ENCODE peak calls at places on chromosome 9, in seven cellular contexts. Z, P, F, Y, W, T and C are unnamed samples.

GRCh38 chr9:75962186-75963036 is 71.9 kb downstream of the PCSK5 start:
- DNase-seq in Z (no peak), P (no peak), F (no peak), Y (no peak), W (no peak), T (no peak), C (no peak)

GRCh38 chr9:123411191-123411590 is 55.2 kb downstream of the CRB2 start:
- DNase-seq in Z (no peak), P (no peak), F (no peak), Y (no peak), W (no peak), T (no peak), C (no peak)

GRCh38 chr9:121302341-121302740 is 34.4 kb downstream of the GSN start:
- DNase-seq in Z (no peak), P (no peak), F (no peak), Y (no peak), W (no peak), T (no peak), C (no peak)

GRCh38 chr9:33524431-33524947 is 438 bp downstream of the ANKRD18B start:
- DNase-seq in Z (no peak), P (peak; percentile 2), F (no peak), Y (no peak), W (no peak), T (no peak), C (peak; percentile 51)

GRCh38 chr9:21412109-21412508 is 3.2 kb downstream of the IFNA8 start:
- DNase-seq in Z (no peak), P (no peak), F (no peak), Y (no peak), W (no peak), T (no peak), C (no peak)

GRCh38 chr9:32837551-32838058 is 54.3 kb downstream of the TMEM215 start:
- DNase-seq in Z (no peak), P (no peak), F (no peak), Y (no peak), W (no peak), T (no peak), C (no peak)

GRCh38 chr9:2478421-2478820 is 143.2 kb upstream of the VLDLR start:
- DNase-seq in Z (no peak), P (no peak), F (no peak), Y (no peak), W (no peak), T (no peak), C (peak; percentile 38)

GRCh38 chr9:116959775-116960174 is 272.7 kb downstream of the TRIM32 start:
- DNase-seq in Z (peak; percentile 18), P (no peak), F (no peak), Y (no peak), W (no peak), T (no peak), C (no peak)

GRCh38 chr9:93807166-93808013 is 147.8 kb downstream of the BARX1 start:
- DNase-seq in Z (no peak), P (no peak), F (no peak), Y (no peak), W (no peak), T (no peak), C (no peak)

GRCh38 chr9:86529496-86530275 is 175.5 kb upstream of the TUT7 start:
- DNase-seq in Z (no peak), P (no peak), F (no peak), Y (no peak), W (no peak), T (no peak), C (no peak)
- TF ChIP-seq POLR2A in Z (no peak), P (no peak), F (no peak), Y (no peak), W (no peak), T (no peak), C (no peak)

GRCh38 chr9:84271004-84271886 is 69.3 kb downstream of the SLC28A3 start:
- DNase-seq in Z (peak; percentile 69), P (no peak), F (no peak), Y (no peak), W (no peak), T (no peak), C (peak; percentile 12)
- H2AFZ ChIP-seq in Z (peak overlapping the region; percentile 72), P (no peak overlapping the region), F (no peak overlapping the region), Y (peak overlapping the region; percentile 79), W (no peak overlapping the region), T (peak overlapping the region; percentile 45), C (no peak overlapping the region)

GRCh38 chr9:136543830-136544548 is 1.9 kb downstream of the NOTCH1 start:
- DNase-seq in Z (no peak), P (no peak), F (no peak), Y (no peak), W (peak; percentile 78), T (no peak), C (peak; percentile 46)

GRCh38 chr9:136545065-136545965 is 533 bp downstream of the NOTCH1 start:
- DNase-seq in Z (no peak), P (peak; percentile 51), F (no peak), Y (no peak), W (no peak), T (no peak), C (no peak)

GRCh38 chr9:136545966-136546696 is at the start of gene NOTCH1:
- DNase-seq in Z (peak; percentile 87), P (peak; percentile 94), F (peak; percentile 87), Y (peak; percentile 80), W (peak; percentile 30), T (no peak), C (peak; percentile 88)

GRCh38 chr9:136543280-136543679 is 2.6 kb downstream of the NOTCH1 start:
- DNase-seq in Z (no peak), P (no peak), F (no peak), Y (no peak), W (no peak), T (no peak), C (no peak)

DNA sequence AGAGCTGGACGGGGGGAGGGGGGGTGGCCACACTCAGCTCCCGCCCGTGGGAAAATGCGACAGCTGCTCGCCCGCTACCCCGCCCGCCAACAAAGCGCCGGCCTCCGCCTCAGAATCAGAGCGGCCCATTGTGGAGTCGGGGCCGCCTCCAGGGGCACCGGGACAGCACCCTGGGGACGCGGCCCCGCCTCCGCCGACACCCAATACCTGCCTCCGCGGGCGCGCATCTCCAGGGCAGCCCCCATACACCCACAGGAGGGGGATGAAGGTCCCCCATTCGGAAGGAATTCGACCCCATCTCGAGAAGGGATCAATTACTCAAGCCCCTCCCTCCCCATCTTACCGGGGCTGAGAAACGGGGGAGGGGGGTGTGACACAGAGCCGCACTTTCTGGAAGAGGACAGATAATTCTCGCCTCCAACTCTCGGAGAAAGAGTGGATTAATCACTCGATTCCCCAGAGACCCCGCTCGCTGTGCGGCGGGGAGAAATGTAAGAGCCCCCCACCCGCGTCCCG is 1.2 kb downstream of the NOTCH1 start:
- DNase-seq in Z (no peak), P (peak; percentile 70), F (no peak), Y (no peak), W (no peak), T (no peak), C (peak; percentile 48)
- H3K27ac ChIP-seq in Z (peak overlapping the region; percentile 58), P (no peak overlapping the region), F (peak overlapping the region; percentile 82), Y (peak overlapping the region; percentile 83), W (no peak overlapping the region), T (no peak overlapping the region), C (peak overlapping the region; percentile 67)

GRCh38 chr9:6758418-6759113 is 793 bp downstream of the KDM4C start:
- DNase-seq in Z (peak; percentile 51), P (no peak), F (peak; percentile 8), Y (no peak), W (peak; percentile 49), T (no peak), C (peak; percentile 67)
- TF ChIP-seq POLR2A in Z (peak; percentile 21), P (no peak), F (no peak), Y (peak; percentile 60), W (no peak), T (no peak), C (no peak)

GRCh38 chr9:132348676-132349075 is 6.1 kb downstream of the SETX start:
- DNase-seq in Z (no peak), P (no peak), F (no peak), Y (no peak), W (no peak), T (no peak), C (no peak)

GRCh38 chr9:132346177-132346576 is 8.6 kb downstream of the SETX start:
- DNase-seq in Z (no peak), P (no peak), F (no peak), Y (no peak), W (no peak), T (no peak), C (no peak)

GRCh38 chr9:132354645-132355355 is at the start of gene SETX:
- DNase-seq in Z (peak; percentile 96), P (peak; percentile 99), F (peak; percentile 95), Y (peak; percentile 85), W (peak; percentile 94), T (peak; percentile 92), C (peak; percentile 97)

GRCh38 chr9:132351404-132352050 is 3.3 kb downstream of the SETX start:
- DNase-seq in Z (no peak), P (no peak), F (no peak), Y (no peak), W (no peak), T (no peak), C (no peak)

GRCh38 chr9:132350861-132351315 is 3.9 kb downstream of the SETX start:
- DNase-seq in Z (peak; percentile 6), P (no peak), F (no peak), Y (no peak), W (no peak), T (no peak), C (peak; percentile 52)
- H2AFZ ChIP-seq in Z (no peak overlapping the region), P (no peak overlapping the region), F (no peak overlapping the region), Y (no peak overlapping the region), W (no peak overlapping the region), T (no peak overlapping the region), C (no peak overlapping the region)

GRCh38 chr9:128473104-128473503 is 17.3 kb downstream of the ODF2 start:
- DNase-seq in Z (no peak), P (no peak), F (no peak), Y (no peak), W (no peak), T (no peak), C (no peak)
- H3K27ac ChIP-seq in Z (no peak overlapping the region), P (no peak overlapping the region), F (no peak overlapping the region), Y (no peak overlapping the region), W (no peak overlapping the region), T (no peak overlapping the region), C (no peak overlapping the region)

DNA sequence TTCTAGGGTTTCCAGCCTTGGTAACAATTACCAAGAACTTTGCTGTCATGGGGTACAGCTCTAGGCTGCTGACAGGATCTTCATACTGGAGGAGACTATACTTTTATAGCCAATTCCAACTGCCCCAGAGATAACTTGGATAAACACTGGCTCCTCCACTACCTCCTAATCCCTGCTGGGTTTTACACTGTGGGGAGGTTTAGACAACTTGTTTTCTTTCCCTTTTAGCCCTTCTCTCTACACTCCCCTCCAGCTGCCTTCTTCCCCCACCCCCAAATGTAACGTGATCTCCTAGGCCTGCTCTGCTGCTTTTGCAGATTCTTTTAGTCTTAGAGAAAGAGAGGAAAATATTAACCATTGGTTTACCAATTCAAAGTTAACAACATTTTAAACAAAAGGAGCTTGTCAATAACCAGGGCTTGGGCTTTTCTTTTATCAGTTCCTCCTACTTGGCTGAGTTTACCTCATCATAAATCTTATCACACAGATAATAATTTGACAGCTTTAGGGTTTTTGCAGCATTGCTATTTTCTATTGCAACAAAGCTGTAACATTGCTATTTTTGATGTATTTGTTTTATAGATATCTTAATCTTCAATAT is 9.9 kb upstream of the ABL1 start:
- DNase-seq in Z (peak; percentile 84), P (peak; percentile 87), F (no peak), Y (no peak), W (no peak), T (no peak), C (peak; percentile 59)
- TF ChIP-seq POLR2A in Z (no peak), P (no peak), F (no peak), Y (no peak), W (no peak), T (no peak), C (no peak)

GRCh38 chr9:17531642-17532254 is 47.1 kb upstream of the SH3GL2 start:
- DNase-seq in Z (peak; percentile 60), P (peak; percentile 35), F (peak; percentile 10), Y (no peak), W (peak; percentile 32), T (no peak), C (peak; percentile 53)
- H2AFZ ChIP-seq in Z (no peak overlapping the region), P (no peak overlapping the region), F (no peak overlapping the region), Y (peak overlapping the region; percentile 45), W (peak overlapping the region; percentile 81), T (peak overlapping the region; percentile 96), C (no peak overlapping the region)